ENCODE peak calls at places on chromosomes 16 and 17, in four cellular contexts. G, K, N and O are unnamed samples.

GRCh38 chr16:30927789-30928378 is 4.5 kb downstream of the FBXL19 start:
- DNase-seq in G (peak), N (no peak), K (peak), O (peak)

GRCh38 chr17:76255801-76256429 is 9.2 kb upstream of the UBALD2 start:
- DNase-seq in N (no peak), K (no peak), G (no peak), O (no peak)

GRCh38 chr17:73478768-73479424 is 165.3 kb downstream of the SDK2 start:
- DNase-seq in G (peak), N (no peak), K (no peak), O (no peak)

GRCh38 chr17:74633261-74633783 is 9.8 kb upstream of the CD300E start:
- DNase-seq in K (no peak), G (no peak), N (no peak), O (no peak)

GRCh38 chr16:64339052-64339770 is 782.7 kb downstream of the CDH11 start:
- DNase-seq in K (no peak), G (peak), N (no peak), O (no peak)

GRCh38 chr16:28538733-28539596 is at the start of gene NUPR1:
- DNase-seq in N (peak), G (peak), K (peak), O (peak)

GRCh38 chr16:11142951-11143740 is 112.9 kb downstream of the SOCS1 start:
- DNase-seq in N (no peak), G (no peak), K (no peak), O (no peak)

GRCh38 chr17:73723317-73723716 is 79.1 kb upstream of the SDK2 start:
- DNase-seq in G (no peak), N (no peak), K (no peak), O (no peak)

GRCh38 chr16:67443299-67443698 is 12.4 kb downstream of the HSD11B2 start:
- DNase-seq in G (no peak), N (peak), K (no peak), O (no peak)

GRCh38 chr16:61812251-61812650 is 224.0 kb downstream of the CDH8 start:
- DNase-seq in G (no peak), N (no peak), K (no peak), O (no peak)

GRCh38 chr16:72355561-72355960 is 183.6 kb upstream of the PMFBP1 start:
- DNase-seq in K (no peak), G (no peak), N (no peak), O (no peak)

GRCh38 chr16:28067604-28068382 is 4.3 kb upstream of the GSG1L start:
- DNase-seq in G (no peak), K (no peak), N (no peak), O (no peak)

GRCh38 chr17:40087049-40087794 is 13.2 kb downstream of the NR1D1 start:
- DNase-seq in G (no peak), N (no peak), K (no peak), O (no peak)

GRCh38 chr17:40086150-40087044 is 14.0 kb downstream of the NR1D1 start:
- DNase-seq in G (peak), K (peak), N (no peak), O (no peak)

GRCh38 chr17:40087903-40088718 is 12.3 kb downstream of the NR1D1 start:
- DNase-seq in K (no peak), G (no peak), N (no peak), O (no peak)

GRCh38 chr17:40089085-40089895 is 11.1 kb downstream of the NR1D1 start:
- DNase-seq in K (no peak), G (no peak), N (no peak), O (no peak)

DNA sequence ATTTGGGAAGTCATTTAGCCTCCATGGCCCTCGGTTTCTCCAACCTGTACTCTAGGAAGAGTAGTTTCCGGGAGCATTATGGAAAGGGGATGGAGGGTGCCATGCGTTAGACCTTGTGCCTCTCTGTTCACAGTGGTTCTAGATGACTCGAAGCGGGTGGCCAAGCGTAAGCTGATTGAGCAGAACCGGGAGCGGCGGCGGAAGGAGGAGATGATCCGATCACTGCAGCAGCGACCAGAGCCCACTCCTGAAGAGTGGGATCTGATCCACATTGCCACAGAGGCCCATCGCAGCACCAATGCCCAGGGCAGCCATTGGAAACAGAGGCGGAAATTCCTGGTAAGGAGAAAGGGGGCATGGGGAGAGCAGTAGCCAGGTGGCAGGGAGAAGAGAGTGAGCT is 15.9 kb downstream of the NR1D1 start:
- DNase-seq in G (no peak), N (no peak), K (no peak), O (no peak)
- H3K4me3 ChIP-seq in G (no peak), N (no peak), K (no peak), O (no peak)

GRCh38 chr16:49089533-49089932 is 192.1 kb downstream of the CBLN1 start:
- DNase-seq in K (no peak), G (no peak), N (no peak), O (no peak)
- TF ChIP-seq CTCF in K (no peak), G (no peak), N (no peak), O (no peak)

GRCh38 chr17:38577645-38578173 is 28.0 kb downstream of the SRCIN1 start:
- DNase-seq in N (no peak), G (no peak), K (no peak), O (no peak)

GRCh38 chr17:38577244-38577643 is 28.5 kb downstream of the SRCIN1 start:
- DNase-seq in G (no peak), K (no peak), N (no peak), O (no peak)

GRCh38 chr17:38579934-38580333 is 25.8 kb downstream of the SRCIN1 start:
- DNase-seq in K (peak), N (no peak), G (peak), O (peak)

GRCh38 chr17:38578641-38579480 is 26.9 kb downstream of the SRCIN1 start:
- DNase-seq in K (peak), N (no peak), G (no peak), O (no peak)

DNA sequence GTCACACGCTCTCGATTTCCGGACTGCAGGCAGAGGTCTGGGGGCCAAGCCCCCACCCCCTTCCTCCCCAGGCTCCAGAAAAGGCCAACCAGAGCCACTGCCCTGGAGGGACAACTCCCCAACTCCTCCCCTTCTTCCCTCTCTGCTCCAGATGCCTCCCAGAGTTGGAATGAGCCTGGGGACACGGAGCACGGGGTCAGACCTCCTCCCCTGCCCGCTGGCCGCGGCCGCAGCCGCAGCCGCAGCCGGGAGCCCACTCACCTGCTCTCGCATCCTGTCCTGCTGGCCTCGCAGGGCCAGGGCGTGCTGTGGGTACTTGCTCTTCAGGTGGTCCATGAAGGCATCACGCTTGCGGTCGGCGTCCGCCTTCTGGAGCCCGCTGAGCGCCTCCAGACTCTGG is 27.5 kb downstream of the SRCIN1 start:
- DNase-seq in K (no peak), G (no peak), N (no peak), O (no peak)
- H3K4me3 ChIP-seq in K (no peak), G (no peak), N (peak), O (no peak)

GRCh38 chr16:87198881-87199280 is 118.3 kb downstream of the C16orf95 start:
- DNase-seq in G (no peak), N (no peak), K (no peak), O (no peak)
- TF ChIP-seq CTCF in G (no peak), N (no peak), K (no peak), O (no peak)

GRCh38 chr17:1989135-1989534 is 36.0 kb downstream of the RTN4RL1 start:
- DNase-seq in G (peak), N (no peak), K (no peak), O (peak)
- H3K4me3 ChIP-seq in G (peak), N (no peak), K (no peak), O (no peak)